ENCODE peak calls at places on chromosomes 7 and 10, in eight cellular contexts. U, E, S, Q, D, O, G and P are unnamed samples. For H3K4me1 and H3K9me3, the result is how much of the 10 kb centered on the place peaks cover.

GRCh38 chr10:116742367-116743265 is at the start of gene HSPA12A:
- DNase-seq in U (peak), E (peak), S (no peak), Q (peak), D (no peak), O (peak), G (peak), P (peak)

GRCh38 chr10:14032406-14032998 is 298.2 kb downstream of the FRMD4A start:
- DNase-seq in U (no peak), E (no peak), S (peak), Q (no peak), D (peak), O (no peak), G (no peak), P (peak)

GRCh38 chr7:12637819-12638592 is 49.4 kb upstream of the ARL4A start:
- DNase-seq in U (no peak), E (no peak), S (no peak), Q (no peak), D (no peak), O (no peak), G (no peak), P (no peak)

GRCh38 chr7:44307301-44307900 is 18.0 kb downstream of the CAMK2B start:
- DNase-seq in U (no peak), E (no peak), S (no peak), Q (no peak), D (peak), O (peak), G (no peak), P (peak)

GRCh38 chr10:70903262-70903921 is 15.0 kb upstream of the PCBD1 start:
- DNase-seq in U (no peak), E (peak), S (peak), Q (peak), D (peak), O (peak), G (no peak), P (peak)

GRCh38 chr7:134546903-134547737 is 1.8 kb upstream of the AKR1B15 start:
- DNase-seq in U (no peak), E (peak), S (no peak), Q (peak), D (peak), O (peak), G (peak), P (peak)

GRCh38 chr7:150982348-150982747 is 4.2 kb upstream of the KCNH2 start:
- DNase-seq in U (no peak), E (no peak), S (no peak), Q (no peak), D (no peak), O (no peak), G (no peak), P (no peak)

GRCh38 chr7:125511310-125511709 is 581.7 kb upstream of the POT1 start:
- DNase-seq in U (no peak), E (no peak), S (no peak), Q (no peak), D (no peak), O (no peak), G (no peak), P (no peak)

GRCh38 chr10:48655426-48656240 is 29.0 kb upstream of the WDFY4 start:
- DNase-seq in U (peak), E (peak), S (no peak), Q (peak), D (no peak), O (peak), G (no peak), P (peak)

GRCh38 chr10:22334414-22335203 is 10.7 kb upstream of the SPAG6 start:
- DNase-seq in U (no peak), E (peak), S (no peak), Q (peak), D (no peak), O (peak), G (no peak), P (peak)

GRCh38 chr7:39507866-39508551 is 58.2 kb upstream of the YAE1 start:
- DNase-seq in U (no peak), E (no peak), S (no peak), Q (no peak), D (no peak), O (no peak), G (no peak), P (no peak)

GRCh38 chr10:43256531-43257209 is 10.2 kb downstream of the RASGEF1A start:
- DNase-seq in U (no peak), E (no peak), S (no peak), Q (peak), D (no peak), O (no peak), G (no peak), P (no peak)

GRCh38 chr7:78587443-78588044 is 789.0 kb downstream of the PHTF2 start:
- DNase-seq in U (no peak), E (no peak), S (no peak), Q (no peak), D (peak), O (no peak), G (no peak), P (peak)

GRCh38 chr10:60258429-60258797 is 131.3 kb downstream of the ANK3 start:
- DNase-seq in U (no peak), E (no peak), S (no peak), Q (no peak), D (no peak), O (no peak), G (no peak), P (no peak)

GRCh38 chr7:75931676-75932075 is 16.7 kb downstream of the POR start:
- DNase-seq in U (no peak), E (no peak), S (no peak), Q (no peak), D (no peak), O (no peak), G (no peak), P (no peak)

GRCh38 chr10:4062072-4062471 is 277.1 kb upstream of the KLF6 start:
- DNase-seq in U (no peak), E (no peak), S (no peak), Q (no peak), D (no peak), O (no peak), G (no peak), P (no peak)

GRCh38 chr7:157268540-157268939 is 68.3 kb upstream of the DNAJB6 start:
- DNase-seq in U (no peak), E (no peak), S (no peak), Q (no peak), D (no peak), O (no peak), G (no peak), P (no peak)

GRCh38 chr10:88897019-88897853 is 17.2 kb downstream of the STAMBPL1 start:
- DNase-seq in U (no peak), E (no peak), S (no peak), Q (peak), D (no peak), O (no peak), G (no peak), P (peak)

GRCh38 chr7:18117482-18117881 is 89.8 kb upstream of the PRPS1L1 start:
- DNase-seq in U (no peak), E (no peak), S (no peak), Q (no peak), D (no peak), O (no peak), G (no peak), P (no peak)

GRCh38 chr7:135995751-135996150 is 18.6 kb upstream of the MTPN start:
- DNase-seq in U (no peak), E (no peak), S (no peak), Q (no peak), D (no peak), O (no peak), G (no peak), P (no peak)

GRCh38 chr7:150942591-150943452 is 35.3 kb downstream of the KCNH2 start:
- DNase-seq in U (no peak), E (no peak), S (no peak), Q (no peak), D (no peak), O (no peak), G (no peak), P (no peak)

GRCh38 chr7:129225931-129226572 is 1.2 kb downstream of the AHCYL2 start:
- DNase-seq in U (no peak), E (no peak), S (no peak), Q (no peak), D (no peak), O (no peak), G (no peak), P (peak)

GRCh38 chr7:40604601-40605438 is 470.0 kb downstream of the SUGCT start:
- DNase-seq in U (no peak), E (peak), S (peak), Q (no peak), D (peak), O (peak), G (no peak), P (peak)

GRCh38 chr7:6656413-6656812 is 19.3 kb downstream of the ZNF316 start:
- DNase-seq in U (no peak), E (no peak), S (no peak), Q (no peak), D (no peak), O (no peak), G (no peak), P (no peak)

GRCh38 chr7:132326878-132327589 is 249.2 kb downstream of the PLXNA4 start:
- DNase-seq in U (no peak), E (no peak), S (no peak), Q (no peak), D (no peak), O (no peak), G (no peak), P (no peak)

GRCh38 chr10:85477979-85478378 is 888.6 kb downstream of the GRID1 start:
- DNase-seq in U (no peak), E (no peak), S (no peak), Q (no peak), D (no peak), O (no peak), G (no peak), P (no peak)

GRCh38 chr10:48247680-48248079 is 26.8 kb downstream of the FRMPD2 start:
- DNase-seq in U (no peak), E (no peak), S (no peak), Q (no peak), D (no peak), O (no peak), G (no peak), P (no peak)

GRCh38 chr7:85074-85945 is 107.1 kb upstream of the FAM20C start:
- DNase-seq in U (no peak), E (no peak), S (no peak), Q (peak), D (no peak), O (no peak), G (no peak), P (peak)

GRCh38 chr10:62277946-62278345 is 9.3 kb upstream of the RTKN2 start:
- DNase-seq in U (no peak), E (no peak), S (no peak), Q (no peak), D (no peak), O (no peak), G (no peak), P (no peak)

GRCh38 chr7:151013728-151014497 is 10.4 kb downstream of the ATG9B start:
- DNase-seq in U (peak), E (peak), S (peak), Q (no peak), D (no peak), O (peak), G (peak), P (peak)

GRCh38 chr7:148883233-148884048 is 650 bp downstream of the EZH2 start:
- DNase-seq in U (no peak), E (peak), S (no peak), Q (peak), D (peak), O (peak), G (peak), P (peak)

GRCh38 chr7:121872831-121873764 is at the start of gene PTPRZ1:
- DNase-seq in U (no peak), E (no peak), S (peak), Q (peak), D (no peak), O (peak), G (no peak), P (peak)

GRCh38 chr7:100949227-100949930 is at the start of gene MUC3A:
- DNase-seq in U (no peak), E (no peak), S (no peak), Q (no peak), D (no peak), O (peak), G (no peak), P (no peak)

GRCh38 chr7:152537639-152538038 is 101.8 kb upstream of the KMT2C start:
- DNase-seq in U (no peak), E (no peak), S (no peak), Q (no peak), D (no peak), O (no peak), G (no peak), P (no peak)

GRCh38 chr10:100742067-100742771 is 3.2 kb upstream of the PAX2 start:
- DNase-seq in U (no peak), E (no peak), S (no peak), Q (no peak), D (no peak), O (no peak), G (no peak), P (no peak)

DNA sequence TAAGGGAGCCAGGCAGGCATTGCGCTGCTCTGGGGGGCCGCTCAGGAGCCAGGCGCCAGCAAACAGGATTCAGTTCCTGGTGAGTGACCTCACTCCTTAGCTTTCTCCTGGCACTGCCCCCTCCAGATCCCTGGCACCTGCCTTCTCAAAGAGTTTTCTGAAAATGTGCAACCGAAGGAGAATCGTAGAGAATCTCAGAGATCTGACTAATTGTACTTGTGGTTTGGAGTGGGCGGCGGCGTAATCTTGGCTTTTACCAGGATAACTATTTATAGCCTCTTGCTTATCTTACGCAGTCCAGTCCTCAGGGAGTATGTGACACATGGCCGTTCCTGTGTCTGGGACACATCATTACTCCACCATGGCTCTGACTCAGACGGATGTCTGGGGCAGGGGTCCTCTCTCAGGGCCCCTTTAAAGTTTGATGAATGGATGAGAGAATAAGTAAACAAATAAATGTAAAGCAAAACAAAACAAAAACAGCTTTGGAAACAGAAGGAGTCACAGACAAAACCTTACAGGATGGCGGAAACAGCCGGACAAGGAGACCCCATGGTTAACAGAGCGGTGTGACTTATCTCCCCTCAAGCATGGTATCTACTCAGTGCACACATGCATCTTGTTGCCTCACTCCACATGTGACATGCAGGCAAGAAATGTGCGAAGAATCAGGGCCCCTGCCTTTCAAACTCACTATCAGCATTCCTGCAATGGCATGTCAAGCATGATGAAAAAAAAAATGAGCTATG is 99.7 kb downstream of the TNS3 start:
- DNase-seq in U (peak), E (peak), S (no peak), Q (no peak), D (no peak), O (no peak), G (no peak), P (peak)
- H3K4me1 ChIP-seq in U (under half), E (half or more), S (under half), Q (under half), D (under half), O (half or more), G (under half), P (under half)

DNA sequence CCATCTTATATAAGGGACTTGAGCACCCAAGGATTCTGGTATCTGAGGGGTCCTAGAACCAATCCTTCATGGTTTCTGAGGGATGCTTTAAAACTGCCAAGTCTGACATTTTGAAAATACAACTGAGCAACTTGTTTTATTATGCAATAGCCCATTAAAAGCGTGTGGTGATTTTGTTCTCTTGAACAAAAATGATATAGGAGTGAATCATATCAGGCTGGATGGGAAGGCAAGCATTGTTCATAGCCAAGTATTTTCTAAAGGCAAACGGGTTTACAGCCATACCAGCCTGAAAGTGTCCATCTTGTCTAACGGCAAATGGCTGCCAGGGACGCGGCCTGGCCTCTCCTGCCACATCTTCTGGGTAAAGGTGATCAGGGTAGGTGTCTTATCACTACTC is 23.4 kb downstream of the RPP38 start:
- DNase-seq in U (no peak), E (no peak), S (no peak), Q (no peak), D (no peak), O (no peak), G (no peak), P (peak)
- H3K27ac ChIP-seq in U (no peak), E (no peak), S (no peak), Q (no peak), D (no peak), O (no peak), G (no peak), P (no peak)

GRCh38 chr7:159195926-159196325 is 51.3 kb upstream of the VIPR2 start:
- DNase-seq in U (no peak), E (no peak), S (no peak), Q (no peak), D (no peak), O (no peak), G (no peak), P (no peak)
- H3K9me3 ChIP-seq in U (under half), E (under half), S (under half), Q (under half), D (under half), O (under half), G (under half), P (under half)

GRCh38 chr7:47536705-47537611 is 45.0 kb downstream of the TNS3 start:
- DNase-seq in U (no peak), E (peak), S (no peak), Q (peak), D (no peak), O (peak), G (no peak), P (peak)

GRCh38 chr7:47535033-47535703 is 46.7 kb downstream of the TNS3 start:
- DNase-seq in U (no peak), E (peak), S (no peak), Q (no peak), D (no peak), O (no peak), G (no peak), P (no peak)

GRCh38 chr7:47531584-47532492 is 50.1 kb downstream of the TNS3 start:
- DNase-seq in U (no peak), E (peak), S (no peak), Q (no peak), D (no peak), O (no peak), G (no peak), P (no peak)

GRCh38 chr7:47535704-47536628 is 45.9 kb downstream of the TNS3 start:
- DNase-seq in U (no peak), E (peak), S (no peak), Q (no peak), D (no peak), O (no peak), G (no peak), P (no peak)

GRCh38 chr7:47534322-47535032 is 47.4 kb downstream of the TNS3 start:
- DNase-seq in U (no peak), E (no peak), S (no peak), Q (no peak), D (peak), O (no peak), G (no peak), P (no peak)
- H3K4me1 ChIP-seq in U (under half), E (under half), S (under half), Q (under half), D (under half), O (half or more), G (under half), P (under half)

GRCh38 chr7:116779222-116779621 is 83.2 kb upstream of the CAPZA2 start:
- DNase-seq in U (no peak), E (no peak), S (no peak), Q (no peak), D (no peak), O (no peak), G (no peak), P (no peak)

GRCh38 chr7:116780966-116781365 is 81.4 kb upstream of the CAPZA2 start:
- DNase-seq in U (no peak), E (no peak), S (no peak), Q (no peak), D (no peak), O (no peak), G (no peak), P (no peak)

GRCh38 chr7:116780521-116780920 is 81.9 kb upstream of the CAPZA2 start:
- DNase-seq in U (no peak), E (no peak), S (no peak), Q (no peak), D (no peak), O (no peak), G (no peak), P (no peak)

GRCh38 chr7:116781584-116781983 is 80.8 kb upstream of the CAPZA2 start:
- DNase-seq in U (no peak), E (no peak), S (no peak), Q (no peak), D (no peak), O (no peak), G (no peak), P (no peak)

DNA sequence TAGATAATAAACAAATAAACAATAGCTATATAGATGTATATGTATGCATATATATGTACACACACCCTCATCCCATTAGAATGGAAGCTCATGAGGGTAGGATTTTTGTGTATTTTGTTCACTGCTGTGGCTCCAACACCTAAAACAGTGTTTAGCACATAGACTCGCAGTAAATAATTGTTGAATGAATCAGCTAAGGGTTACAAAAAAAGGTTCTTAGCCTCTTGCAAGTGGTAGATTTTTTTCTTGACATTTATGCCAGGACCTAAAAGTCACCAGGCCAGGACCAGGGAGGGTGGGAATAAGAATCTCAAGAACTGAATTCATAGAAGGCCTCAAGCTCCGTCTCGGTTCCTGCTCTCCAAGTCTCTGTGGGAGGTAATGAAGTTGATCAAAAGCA is 82.5 kb upstream of the CAPZA2 start:
- DNase-seq in U (no peak), E (no peak), S (no peak), Q (no peak), D (no peak), O (no peak), G (no peak), P (no peak)
- H3K27ac ChIP-seq in U (no peak), E (no peak), S (no peak), Q (no peak), D (no peak), O (no peak), G (no peak), P (no peak)

GRCh38 chr7:57343901-57344622 is 105.9 kb upstream of the ZNF716 start:
- DNase-seq in U (no peak), E (no peak), S (no peak), Q (no peak), D (no peak), O (peak), G (no peak), P (no peak)

GRCh38 chr7:57342954-57343353 is 107.0 kb upstream of the ZNF716 start:
- DNase-seq in U (no peak), E (no peak), S (no peak), Q (no peak), D (no peak), O (peak), G (no peak), P (no peak)

GRCh38 chr7:57339198-57339944 is 110.6 kb upstream of the ZNF716 start:
- DNase-seq in U (no peak), E (no peak), S (no peak), Q (no peak), D (no peak), O (peak), G (no peak), P (no peak)

GRCh38 chr7:57348646-57349269 is 101.2 kb upstream of the ZNF716 start:
- DNase-seq in U (no peak), E (no peak), S (no peak), Q (no peak), D (no peak), O (peak), G (no peak), P (no peak)

GRCh38 chr7:57344957-57345356 is 105.0 kb upstream of the ZNF716 start:
- DNase-seq in U (no peak), E (no peak), S (no peak), Q (no peak), D (no peak), O (no peak), G (no peak), P (no peak)
- H3K9me3 ChIP-seq in U (under half), E (under half), S (under half), Q (under half), D (under half), O (under half), G (under half), P (under half)

GRCh38 chr10:97529685-97530465 is 31.2 kb downstream of the UBTD1 start:
- DNase-seq in U (no peak), E (no peak), S (no peak), Q (no peak), D (no peak), O (no peak), G (no peak), P (no peak)
- H3K4me1 ChIP-seq in U (under half), E (under half), S (under half), Q (under half), D (under half), O (under half), G (under half), P (under half)